ENCODE peak calls at places on chromosomes 3 and 15, in four cellular contexts. C is transverse colon, S is left lung, H is left cardiac atrium. K is an unnamed sample.

GRCh38 chr3:4841783-4842440 is 137.3 kb upstream of the BHLHE40 start:
- DNase-seq in S (no peak), H (no peak), C (no peak), K (no peak)

GRCh38 chr3:183372911-183373310 is 55.5 kb downstream of the MCF2L2 start:
- DNase-seq in H (no peak), C (no peak), S (no peak), K (no peak)

GRCh38 chr3:51688206-51688600 is 17.2 kb downstream of the TEX264 start:
- DNase-seq in C (no peak), S (no peak), H (no peak), K (no peak)

GRCh38 chr3:43638594-43639447 is 17.0 kb upstream of the ANO10 start:
- DNase-seq in S (peak), H (no peak), C (peak), K (peak)

GRCh38 chr3:11392689-11393114 is 120.5 kb downstream of the ATG7 start:
- DNase-seq in C (no peak), H (no peak), S (no peak), K (no peak)

GRCh38 chr3:159667261-159667660 is 321.4 kb upstream of the IL12A start:
- DNase-seq in H (no peak), S (no peak), C (no peak), K (no peak)

GRCh38 chr15:40343512-40343911 is 2.8 kb upstream of the CCDC9B start:
- DNase-seq in H (peak), C (no peak), S (no peak), K (no peak)

GRCh38 chr3:62149962-62150361 is 223.4 kb downstream of the FEZF2 start:
- DNase-seq in H (no peak), C (no peak), S (no peak), K (no peak)

GRCh38 chr15:44102675-44103254 is 92.3 kb downstream of the FRMD5 start:
- DNase-seq in S (peak), H (no peak), C (no peak), K (no peak)

GRCh38 chr15:28086175-28086703 is 12.9 kb downstream of the OCA2 start:
- DNase-seq in S (no peak), C (peak), H (peak), K (peak)

GRCh38 chr3:129461461-129462146 is 21.6 kb downstream of the IFT122 start:
- DNase-seq in H (peak), C (no peak), S (no peak), K (no peak)

GRCh38 chr15:91936182-91936775 is 82.8 kb downstream of the SLCO3A1 start:
- DNase-seq in C (no peak), S (no peak), H (no peak), K (no peak)

GRCh38 chr3:52090131-52090548 is 33.8 kb upstream of the DUSP7 start:
- DNase-seq in H (peak), S (no peak), C (no peak), K (no peak)